ENCODE peak calls at places on chromosomes 5 and 9, in eight cellular contexts. A is bronchial epithelial cell; F is OCI-LY7; T is H7; D is PC-3; K is heart left ventricle; J is sigmoid colon; X is CD8-positive, alpha-beta memory T cell. R is an unnamed sample.

GRCh38 chr5:85647349-85648127 is 970.2 kb upstream of the COX7C start:
- DNase-seq in A (no peak), F (no peak), T (no peak), D (no peak), K (no peak), J (no peak), X (no peak), R (peak; percentile 36)

GRCh38 chr9:16642421-16643109 is 227.9 kb downstream of the BNC2 start:
- DNase-seq in A (no peak), F (no peak), T (no peak), D (no peak), K (no peak), J (no peak), X (no peak), R (peak; percentile 29)

GRCh38 chr5:40041452-40041851 is 616.7 kb upstream of the DAB2 start:
- DNase-seq in A (peak; percentile 80), F (no peak), T (no peak), D (peak; percentile 88), K (no peak), J (no peak), X (no peak), R (peak; percentile 70)

GRCh38 chr9:18256574-18256973 is 217.4 kb upstream of the ADAMTSL1 start:
- DNase-seq in A (peak; percentile 9), F (no peak), T (no peak), D (no peak), K (no peak), J (no peak), X (no peak), R (peak; percentile 27)

GRCh38 chr5:4518924-4519660 is 621.0 kb upstream of the ADAMTS16 start:
- DNase-seq in A (no peak), F (no peak), T (peak; percentile 44), D (no peak), K (no peak), J (no peak), X (no peak), R (no peak)

GRCh38 chr5:95901676-95902646 is 59.7 kb downstream of the ELL2 start:
- DNase-seq in A (peak; percentile 96), F (no peak), T (no peak), D (peak; percentile 69), K (no peak), J (no peak), X (no peak), R (peak; percentile 94)

GRCh38 chr9:77903666-77904248 is 127.9 kb downstream of the GNAQ start:
- DNase-seq in A (no peak), F (no peak), T (no peak), D (no peak), K (no peak), J (no peak), X (no peak), R (no peak)

GRCh38 chr9:134325096-134325812 is 1.0 kb upstream of the RXRA start:
- DNase-seq in A (peak; percentile 44), F (no peak), T (peak; percentile 89), D (peak; percentile 48), K (no peak), J (peak; percentile 81), X (peak; percentile 30), R (peak; percentile 73)

GRCh38 chr9:4062966-4063365 is 236.9 kb downstream of the GLIS3 start:
- DNase-seq in A (peak; percentile 52), F (no peak), T (no peak), D (no peak), K (no peak), J (no peak), X (no peak), R (peak; percentile 61)

DNA sequence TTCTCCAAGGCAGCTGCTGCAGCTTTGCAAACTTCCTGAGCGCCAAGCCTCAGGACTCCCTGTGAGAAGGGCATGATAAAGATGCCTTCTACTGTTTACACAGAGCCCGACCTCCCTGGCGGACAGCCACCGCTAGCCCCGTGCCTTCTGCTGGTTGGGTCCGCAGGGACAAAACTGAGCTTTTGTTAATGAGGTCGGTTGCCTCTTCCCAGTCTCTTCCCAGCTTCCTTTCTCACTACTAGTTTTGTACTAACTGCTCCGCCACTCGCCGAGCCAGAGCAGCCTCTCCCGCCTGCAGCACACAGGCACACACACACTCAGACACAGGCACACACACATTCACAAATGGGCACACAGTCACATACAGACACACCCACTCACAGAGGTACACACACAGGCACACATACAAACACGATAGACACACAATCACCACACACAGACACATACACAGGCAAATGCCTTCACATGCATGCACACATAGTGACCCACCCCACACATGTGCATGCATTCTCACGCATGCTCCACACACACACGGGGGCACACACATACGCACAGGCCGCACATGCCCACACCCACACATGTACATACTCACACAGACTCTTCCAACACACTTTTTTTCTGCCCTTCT is at the start of gene FREM1:
- DNase-seq in A (no peak), F (no peak), T (peak; percentile 47), D (no peak), K (peak; percentile 21), J (peak; percentile 80), X (no peak), R (no peak)
- H3K4me3 ChIP-seq in A (no peak within 1 kb of the TSS), F (no peak within 1 kb of the TSS), T (no peak within 1 kb of the TSS), D (peak within 1 kb of the TSS; percentile 47), K (peak within 1 kb of the TSS; percentile 46), J (peak within 1 kb of the TSS; percentile 54), X (no peak within 1 kb of the TSS), R (no peak within 1 kb of the TSS)

GRCh38 chr9:2718698-2719033 is 1.4 kb downstream of the KCNV2 start:
- DNase-seq in A (no peak), F (no peak), T (no peak), D (no peak), K (no peak), J (no peak), X (no peak), R (no peak)
- H3K4me3 ChIP-seq in A (no peak overlapping the region), F (no peak overlapping the region), T (no peak overlapping the region), D (no peak overlapping the region), K (no peak overlapping the region), J (no peak overlapping the region), X (no peak overlapping the region), R (no peak overlapping the region)

GRCh38 chr5:140707812-140708211 is 7.6 kb downstream of the ZMAT2 start:
- DNase-seq in A (no peak), F (no peak), T (no peak), D (no peak), K (no peak), J (no peak), X (no peak), R (no peak)

GRCh38 chr5:140710899-140711552 is 10.8 kb downstream of the ZMAT2 start:
- DNase-seq in A (peak; percentile 95), F (no peak), T (peak; percentile 59), D (peak; percentile 99), K (peak; percentile 82), J (peak; percentile 93), X (peak; percentile 90), R (peak; percentile 97)

GRCh38 chr5:140713562-140714094 is 13.4 kb downstream of the ZMAT2 start:
- DNase-seq in A (no peak), F (no peak), T (no peak), D (no peak), K (no peak), J (no peak), X (no peak), R (no peak)

GRCh38 chr5:140711794-140712193 is 11.5 kb downstream of the ZMAT2 start:
- DNase-seq in A (no peak), F (no peak), T (no peak), D (no peak), K (no peak), J (no peak), X (no peak), R (no peak)
- H3K4me3 ChIP-seq in A (no peak overlapping the region), F (no peak overlapping the region), T (no peak overlapping the region), D (peak overlapping the region; percentile 54), K (peak overlapping the region; percentile 63), J (no peak overlapping the region), X (peak overlapping the region; percentile 100), R (no peak overlapping the region)

DNA sequence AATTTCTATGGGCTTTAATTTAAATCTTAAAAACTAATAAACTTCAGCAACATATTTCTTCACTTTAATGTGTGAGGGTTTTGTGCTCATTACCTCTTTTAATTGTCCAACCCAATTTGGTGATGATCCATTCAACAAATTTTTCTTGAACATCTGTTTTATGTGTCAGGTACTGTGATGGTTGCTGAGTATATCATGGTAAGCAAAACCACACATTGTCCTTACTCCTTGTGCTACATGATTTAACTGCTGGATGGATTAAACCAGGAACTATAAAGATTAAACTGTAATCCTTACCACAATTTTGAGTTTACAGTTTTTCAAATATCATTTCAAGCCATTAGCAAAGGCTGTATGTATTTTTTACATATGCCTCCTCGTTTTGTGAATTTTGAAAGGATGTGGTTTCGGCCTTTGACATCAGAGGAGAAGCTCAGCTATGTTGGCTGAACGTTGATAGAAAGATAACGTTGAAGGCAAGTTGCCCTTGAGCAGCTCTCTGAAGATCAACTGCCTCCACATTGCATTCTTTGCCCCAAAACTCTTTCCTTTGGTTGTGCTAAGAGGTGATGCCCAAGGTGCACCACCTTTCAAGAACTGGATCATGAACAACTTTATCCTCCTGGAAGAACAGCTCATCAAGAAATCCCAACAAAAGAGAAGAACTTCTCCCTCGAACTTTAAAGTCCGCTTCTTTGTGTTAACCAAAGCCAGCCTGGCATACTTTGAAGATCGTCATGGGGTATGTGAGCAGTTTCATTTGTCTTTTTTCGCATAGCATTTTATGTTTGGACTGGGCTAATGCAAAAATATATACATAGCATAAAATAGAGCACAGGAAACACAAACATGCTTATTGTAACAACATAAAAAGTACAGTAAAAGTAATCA is at the start of gene ITK:
- DNase-seq in A (no peak), F (no peak), T (no peak), D (no peak), K (no peak), J (no peak), X (peak; percentile 80), R (no peak)
- H3K4me3 ChIP-seq in A (no peak within 1 kb of the TSS), F (no peak within 1 kb of the TSS), T (no peak within 1 kb of the TSS), D (no peak within 1 kb of the TSS), K (no peak within 1 kb of the TSS), J (no peak within 1 kb of the TSS), X (peak within 1 kb of the TSS; percentile 84), R (no peak within 1 kb of the TSS)

DNA sequence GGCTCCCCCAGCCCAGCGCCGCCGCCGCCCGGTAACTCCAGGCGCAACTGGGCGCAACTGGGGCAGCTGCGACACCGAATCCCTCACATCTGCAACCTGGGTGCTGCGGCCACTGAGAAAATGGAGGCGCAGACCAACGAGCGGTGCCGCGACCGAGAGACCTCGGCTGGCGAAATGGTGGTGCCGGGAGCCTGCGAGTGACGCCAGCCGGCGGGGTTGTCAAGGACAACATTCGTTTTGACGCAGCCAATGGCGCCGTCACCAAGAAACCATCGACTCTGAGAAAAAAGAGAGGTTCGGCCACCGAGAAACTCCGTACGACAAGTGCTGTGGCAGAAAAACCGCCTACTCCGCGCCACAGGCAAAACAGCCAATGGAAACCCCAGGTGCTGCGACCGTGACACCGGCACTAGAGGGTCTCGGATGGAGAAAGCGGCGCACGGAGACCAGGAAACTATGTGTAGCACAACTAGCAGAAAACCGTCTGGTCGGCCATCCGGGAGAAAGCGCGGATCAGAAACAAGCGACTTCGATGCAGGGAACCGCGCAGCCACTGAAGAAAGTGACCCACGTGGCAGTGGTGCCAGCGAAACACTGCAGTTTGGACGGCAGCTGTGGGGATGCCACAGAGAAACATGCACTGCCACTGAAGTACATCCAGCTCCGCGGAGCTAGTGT is 88.8 kb downstream of the ANXA2R start:
- DNase-seq in A (no peak), F (peak; percentile 25), T (no peak), D (no peak), K (peak; percentile 62), J (no peak), X (peak; percentile 90), R (no peak)
- H3K4me3 ChIP-seq in A (peak overlapping the region; percentile 36), F (peak overlapping the region; percentile 68), T (no peak overlapping the region), D (peak overlapping the region; percentile 64), K (peak overlapping the region; percentile 56), J (peak overlapping the region; percentile 48), X (peak overlapping the region; percentile 97), R (peak overlapping the region; percentile 56)

R was measured in epithelial cell of esophagus.